ENCODE peak calls at places on chromosomes 6 and 20, in five cellular contexts. E is HepG2, H is transverse colon, W is H1, R is K562. P is an unnamed sample.

GRCh38 chr20:63166423-63167020 is 49.4 kb downstream of the YTHDF1 start:
- DNase-seq in H (no peak), R (no peak), E (no peak), W (no peak), P (no peak)

GRCh38 chr6:105483492-105483891 is 80.6 kb upstream of the PREP start:
- DNase-seq in E (no peak), R (no peak), H (no peak), W (no peak), P (no peak)

GRCh38 chr20:63955846-63956663 is at the start of gene UCKL1:
- DNase-seq in E (peak; percentile 91), R (peak; percentile 83), H (peak; percentile 94), W (no peak), P (peak; percentile 94)

GRCh38 chr20:51106011-51106410 is 83.1 kb upstream of the KCNG1 start:
- DNase-seq in W (no peak), E (peak; percentile 15), R (no peak), H (no peak), P (no peak)

GRCh38 chr20:58310291-58310782 is 822 bp downstream of the RAB22A start:
- DNase-seq in E (peak; percentile 57), W (no peak), R (no peak), H (no peak), P (no peak)

GRCh38 chr20:48523191-48523757 is 304.5 kb downstream of the PREX1 start:
- DNase-seq in W (no peak), H (no peak), R (no peak), E (peak; percentile 82), P (no peak)

GRCh38 chr20:62832212-62832922 is 15.5 kb downstream of the COL9A3 start:
- DNase-seq in E (no peak), H (peak; percentile 82), W (no peak), R (peak; percentile 58), P (peak; percentile 81)

GRCh38 chr20:22993823-22994222 is 41.3 kb upstream of the SSTR4 start:
- DNase-seq in R (no peak), E (no peak), W (no peak), H (no peak), P (no peak)

GRCh38 chr20:15937179-15937578 is 636.1 kb downstream of the KIF16B start:
- DNase-seq in W (no peak), E (no peak), R (no peak), H (no peak), P (no peak)

GRCh38 chr20:64064145-64064698 is 1.2 kb downstream of the TCEA2 start:
- DNase-seq in W (no peak), R (no peak), E (no peak), H (no peak), P (peak; percentile 49)

GRCh38 chr6:160996316-160996715 is 4.7 kb downstream of the MAP3K4 start:
- DNase-seq in E (no peak), H (no peak), R (no peak), W (no peak), P (no peak)

GRCh38 chr6:137792160-137793033 is 74.7 kb upstream of the TNFAIP3 start:
- DNase-seq in R (no peak), H (no peak), W (no peak), E (no peak), P (no peak)

GRCh38 chr20:58707770-58708169 is 15.2 kb downstream of the NPEPL1 start:
- DNase-seq in W (no peak), E (no peak), R (no peak), H (no peak), P (no peak)

GRCh38 chr6:7219310-7219709 is 93.7 kb downstream of the SSR1 start:
- DNase-seq in W (no peak), E (peak; percentile 40), R (peak; percentile 57), H (peak; percentile 47), P (peak; percentile 47)

GRCh38 chr6:161079566-161080262 is 88.1 kb downstream of the MAP3K4 start:
- DNase-seq in R (no peak), H (no peak), E (no peak), W (no peak), P (no peak)

GRCh38 chr6:115830895-115831294 is 229.8 kb downstream of the FRK start:
- DNase-seq in R (no peak), H (no peak), W (no peak), E (no peak), P (no peak)

GRCh38 chr6:45754432-45754831 is 261.2 kb downstream of the CLIC5 start:
- DNase-seq in W (no peak), E (no peak), H (no peak), R (no peak), P (no peak)

GRCh38 chr20:42095221-42095620 is 477.0 kb upstream of the CHD6 start:
- DNase-seq in W (no peak), H (no peak), R (no peak), E (no peak), P (no peak)

GRCh38 chr6:161832622-161833021 is 558.8 kb upstream of the AGPAT4 start:
- DNase-seq in H (no peak), W (no peak), E (no peak), R (no peak), P (no peak)

GRCh38 chr6:27168586-27169443 is 78.7 kb upstream of the PRSS16 start:
- DNase-seq in H (no peak), R (no peak), W (no peak), E (no peak), P (no peak)

GRCh38 chr20:6696001-6696400 is 71.5 kb upstream of the BMP2 start:
- DNase-seq in W (no peak), E (no peak), R (no peak), H (no peak), P (no peak)

GRCh38 chr6:18600236-18600635 is 213.1 kb downstream of the RNF144B start:
- DNase-seq in W (no peak), R (no peak), H (no peak), E (no peak), P (no peak)

GRCh38 chr6:35490821-35491557 is 5.9 kb downstream of the TEAD3 start:
- DNase-seq in H (no peak), E (no peak), R (no peak), W (no peak), P (no peak)

GRCh38 chr6:134063121-134063965 is 10.9 kb upstream of the SLC2A12 start:
- DNase-seq in W (no peak), E (peak; percentile 40), R (peak; percentile 48), H (no peak), P (no peak)

GRCh38 chr20:10179574-10180298 is 38.9 kb upstream of the SNAP25 start:
- DNase-seq in E (peak; percentile 19), R (no peak), H (no peak), W (no peak), P (no peak)

GRCh38 chr6:30926644-30927043 is 5.3 kb downstream of the SFTA2 start:
- DNase-seq in E (no peak), W (no peak), R (no peak), H (peak; percentile 42), P (peak; percentile 76)

GRCh38 chr20:2151805-2152727 is 50.4 kb downstream of the STK35 start:
- DNase-seq in W (no peak), E (no peak), H (no peak), R (no peak), P (peak; percentile 69)

GRCh38 chr20:63381781-63382431 is 20.8 kb upstream of the CHRNA4 start:
- DNase-seq in H (no peak), R (peak; percentile 78), E (no peak), W (no peak), P (no peak)

GRCh38 chr6:118680452-118681095 is 29.2 kb upstream of the CEP85L start:
- DNase-seq in W (no peak), R (no peak), E (no peak), H (no peak), P (no peak)

DNA sequence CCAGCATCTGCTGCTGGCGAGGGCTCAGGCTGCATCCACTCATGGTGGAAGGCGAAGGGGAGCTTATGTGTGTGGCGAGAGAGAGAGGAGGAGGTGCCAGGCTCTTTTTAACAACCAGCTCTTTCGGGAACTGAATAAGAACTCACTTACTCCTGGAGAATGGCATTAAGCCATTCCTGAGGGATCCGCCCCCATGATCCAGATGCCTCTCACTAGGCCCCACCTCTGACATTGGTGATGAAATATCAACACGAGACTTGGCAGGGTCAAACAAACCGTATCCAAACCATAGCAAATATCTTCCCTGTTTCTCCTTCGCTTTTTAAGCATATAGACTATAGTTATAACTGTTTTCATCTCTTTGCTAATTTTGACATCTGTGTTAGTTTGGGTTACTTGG is 24.6 kb downstream of the CHMP4B start:
- DNase-seq in R (no peak), H (peak; percentile 53), W (no peak), E (no peak), P (no peak)
- TF ChIP-seq POLR2AphosphoS5 in R (no peak), H (peak; percentile 35), W (no peak), E (no peak), P (no peak)

GRCh38 chr6:132118144-132118543 is 167.0 kb upstream of the CCN2 start:
- DNase-seq in W (no peak), E (no peak), H (no peak), R (no peak), P (no peak)
- TF ChIP-seq CTCF in W (no peak), E (no peak), H (no peak), R (no peak), P (no peak)

GRCh38 chr6:20833881-20834515 is 299.7 kb downstream of the CDKAL1 start:
- DNase-seq in H (no peak), E (no peak), W (no peak), R (no peak), P (no peak)

GRCh38 chr6:20838113-20838512 is 303.9 kb downstream of the CDKAL1 start:
- DNase-seq in E (no peak), H (no peak), W (no peak), R (no peak), P (no peak)

GRCh38 chr6:20835315-20836010 is 301.2 kb downstream of the CDKAL1 start:
- DNase-seq in R (no peak), W (no peak), H (no peak), E (no peak), P (no peak)

GRCh38 chr6:20839624-20840023 is 305.4 kb downstream of the CDKAL1 start:
- DNase-seq in H (no peak), W (no peak), E (no peak), R (no peak), P (no peak)

GRCh38 chr6:20837189-20837588 is 302.9 kb downstream of the CDKAL1 start:
- DNase-seq in E (no peak), R (no peak), W (no peak), H (no peak), P (no peak)
- TF ChIP-seq EP300 in E (no peak), R (no peak), W (no peak), H (no peak), P (no peak)

GRCh38 chr6:122151066-122151465 is 248.4 kb upstream of the HSF2 start:
- DNase-seq in E (no peak), H (no peak), W (no peak), R (no peak), P (no peak)
- TF ChIP-seq POLR2AphosphoS5 in E (no peak), H (no peak), W (no peak), R (no peak), P (no peak)